ENCODE peak calls at places on chromosomes 13 and 19, in nine cellular contexts. Y is stimulated activated CD4-positive, alpha-beta T cell treated with anti-CD3 and anti-CD28 coated beads, Interleukin-1b, Interleukin-23, amount 100 ng/mL, for 4 hours; H is HT1080; W is glutamatergic neuron; P is iris pigment epithelial cell; G is NCI-H146; O is A549; A is RPMI8226; F is C1 segment of cervical spinal cord. Z is an unnamed sample.

GRCh38 chr13:100512422-100512821 is 76.2 kb downstream of the GGACT start:
- DNase-seq in Y (no peak), H (peak), W (no peak), P (peak), G (peak), O (no peak), A (no peak), F (no peak), Z (no peak)

GRCh38 chr19:52590728-52591127 is 20.6 kb downstream of the ZNF701 start:
- DNase-seq in Y (no peak), H (no peak), W (no peak), P (no peak), G (no peak), O (no peak), A (no peak), F (no peak), Z (no peak)

GRCh38 chr13:44396963-44397580 is 23.4 kb downstream of the SERP2 start:
- DNase-seq in Y (no peak), H (no peak), W (no peak), P (peak), G (peak), O (no peak), A (no peak), F (no peak), Z (no peak)

GRCh38 chr13:20360041-20360491 is 127.9 kb upstream of the GJB6 start:
- DNase-seq in Y (no peak), H (peak), W (no peak), P (peak), G (no peak), O (no peak), A (no peak), F (no peak), Z (no peak)

GRCh38 chr19:34383599-34383998 is 18.6 kb downstream of the GPI start:
- DNase-seq in Y (no peak), H (no peak), W (no peak), P (no peak), G (no peak), O (no peak), A (no peak), F (no peak), Z (no peak)

GRCh38 chr13:102460806-102461205 is 59.0 kb upstream of the FGF14 start:
- DNase-seq in Y (no peak), H (peak), W (no peak), P (no peak), G (no peak), O (no peak), A (no peak), F (no peak), Z (no peak)

GRCh38 chr19:18611327-18612050 is 1.2 kb upstream of the TMEM59L start:
- DNase-seq in Y (no peak), H (no peak), W (no peak), P (no peak), G (no peak), O (no peak), A (no peak), F (no peak), Z (no peak)

GRCh38 chr19:54462713-54463530 is 656 bp downstream of the LENG9 start:
- DNase-seq in Y (peak), H (peak), W (peak), P (peak), G (no peak), O (no peak), A (peak), F (peak), Z (peak)

GRCh38 chr13:79973533-79973963 is 367.4 kb downstream of the SPRY2 start:
- DNase-seq in Y (no peak), H (peak), W (no peak), P (peak), G (no peak), O (no peak), A (no peak), F (no peak), Z (no peak)

GRCh38 chr19:43700368-43701015 is 15.4 kb upstream of the IRGC start:
- DNase-seq in Y (no peak), H (peak), W (no peak), P (peak), G (no peak), O (no peak), A (peak), F (peak), Z (no peak)

GRCh38 chr19:42191855-42192254 is 25.6 kb downstream of the DEDD2 start:
- DNase-seq in Y (no peak), H (peak), W (no peak), P (peak), G (peak), O (peak), A (no peak), F (no peak), Z (no peak)

GRCh38 chr13:22926176-22927007 is 254.4 kb upstream of the SGCG start:
- DNase-seq in Y (no peak), H (no peak), W (peak), P (peak), G (no peak), O (no peak), A (no peak), F (no peak), Z (peak)

GRCh38 chr19:5864013-5864720 is 6.2 kb downstream of the FUT5 start:
- DNase-seq in Y (no peak), H (no peak), W (no peak), P (no peak), G (no peak), O (no peak), A (no peak), F (no peak), Z (no peak)

GRCh38 chr19:17706750-17707181 is 12.5 kb upstream of the MAP1S start:
- DNase-seq in Y (no peak), H (peak), W (peak), P (peak), G (peak), O (no peak), A (no peak), F (no peak), Z (no peak)

GRCh38 chr19:36379510-36379819 is 464 bp upstream of the ZFP14 start:
- DNase-seq in Y (no peak), H (no peak), W (no peak), P (no peak), G (no peak), O (no peak), A (no peak), F (no peak), Z (no peak)